ENCODE peak calls at places on chromosomes 12 and 14, in five cellular contexts. One of them, this sample, is unnamed.

GRCh38 chr14:77053046-77053841 is 24.7 kb upstream of the IRF2BPL start:
- DNase-seq in endothelial cell of umbilical vein: peak; percentile 81
- DNase-seq in sigmoid colon: peak; percentile 88
- DNase-seq in vagina: no peak
- DNase-seq in K562: peak; percentile 77
- DNase-seq in this sample: peak; percentile 73

GRCh38 chr14:44300911-44301310 is 206.2 kb downstream of the FSCB start:
- DNase-seq in endothelial cell of umbilical vein: no peak
- DNase-seq in sigmoid colon: no peak
- DNase-seq in vagina: no peak
- DNase-seq in K562: no peak
- DNase-seq in this sample: no peak

GRCh38 chr14:65958664-65959562 is 527.3 kb upstream of the CCDC196 start:
- DNase-seq in endothelial cell of umbilical vein: peak; percentile 35
- DNase-seq in sigmoid colon: no peak
- DNase-seq in vagina: no peak
- DNase-seq in K562: peak; percentile 25
- DNase-seq in this sample: no peak

GRCh38 chr12:117904051-117904450 is 64.7 kb downstream of the KSR2 start:
- DNase-seq in endothelial cell of umbilical vein: no peak
- DNase-seq in sigmoid colon: no peak
- DNase-seq in vagina: no peak
- DNase-seq in K562: no peak
- DNase-seq in this sample: no peak

GRCh38 chr14:69107407-69108003 is 45.4 kb downstream of the DCAF5 start:
- DNase-seq in endothelial cell of umbilical vein: peak; percentile 76
- DNase-seq in sigmoid colon: no peak
- DNase-seq in vagina: no peak
- DNase-seq in K562: peak; percentile 34
- DNase-seq in this sample: peak; percentile 33

GRCh38 chr14:74620497-74620921 is 8.5 kb upstream of the LTBP2 start:
- DNase-seq in endothelial cell of umbilical vein: peak; percentile 97
- DNase-seq in sigmoid colon: no peak
- DNase-seq in vagina: no peak
- DNase-seq in K562: peak; percentile 35
- DNase-seq in this sample: no peak

GRCh38 chr12:41846718-41847117 is 298.0 kb downstream of the GXYLT1 start:
- DNase-seq in endothelial cell of umbilical vein: no peak
- DNase-seq in sigmoid colon: no peak
- DNase-seq in vagina: no peak
- DNase-seq in K562: no peak
- DNase-seq in this sample: no peak

GRCh38 chr14:99573000-99573330 is 31.0 kb downstream of the CCDC85C start:
- DNase-seq in endothelial cell of umbilical vein: no peak
- DNase-seq in sigmoid colon: no peak
- DNase-seq in vagina: no peak
- DNase-seq in K562: no peak
- DNase-seq in this sample: no peak

GRCh38 chr12:103742349-103742784 is 98.7 kb downstream of the NT5DC3 start:
- DNase-seq in endothelial cell of umbilical vein: peak; percentile 35
- DNase-seq in sigmoid colon: no peak
- DNase-seq in vagina: no peak
- DNase-seq in K562: no peak
- DNase-seq in this sample: peak; percentile 59
- TF ChIP-seq POLR2AphosphoS5 in endothelial cell of umbilical vein: no peak
- TF ChIP-seq POLR2AphosphoS5 in sigmoid colon: peak; percentile 41
- TF ChIP-seq POLR2AphosphoS5 in vagina: no peak
- TF ChIP-seq POLR2AphosphoS5 in K562: no peak
- TF ChIP-seq POLR2AphosphoS5 in this sample: no peak

GRCh38 chr14:58881433-58881832 is 243.7 kb downstream of the DACT1 start:
- DNase-seq in endothelial cell of umbilical vein: no peak
- DNase-seq in sigmoid colon: no peak
- DNase-seq in vagina: no peak
- DNase-seq in K562: no peak
- DNase-seq in this sample: no peak
- TF ChIP-seq CTCF in endothelial cell of umbilical vein: no peak
- TF ChIP-seq CTCF in sigmoid colon: no peak
- TF ChIP-seq CTCF in vagina: no peak
- TF ChIP-seq CTCF in K562: no peak
- TF ChIP-seq CTCF in this sample: no peak

DNA sequence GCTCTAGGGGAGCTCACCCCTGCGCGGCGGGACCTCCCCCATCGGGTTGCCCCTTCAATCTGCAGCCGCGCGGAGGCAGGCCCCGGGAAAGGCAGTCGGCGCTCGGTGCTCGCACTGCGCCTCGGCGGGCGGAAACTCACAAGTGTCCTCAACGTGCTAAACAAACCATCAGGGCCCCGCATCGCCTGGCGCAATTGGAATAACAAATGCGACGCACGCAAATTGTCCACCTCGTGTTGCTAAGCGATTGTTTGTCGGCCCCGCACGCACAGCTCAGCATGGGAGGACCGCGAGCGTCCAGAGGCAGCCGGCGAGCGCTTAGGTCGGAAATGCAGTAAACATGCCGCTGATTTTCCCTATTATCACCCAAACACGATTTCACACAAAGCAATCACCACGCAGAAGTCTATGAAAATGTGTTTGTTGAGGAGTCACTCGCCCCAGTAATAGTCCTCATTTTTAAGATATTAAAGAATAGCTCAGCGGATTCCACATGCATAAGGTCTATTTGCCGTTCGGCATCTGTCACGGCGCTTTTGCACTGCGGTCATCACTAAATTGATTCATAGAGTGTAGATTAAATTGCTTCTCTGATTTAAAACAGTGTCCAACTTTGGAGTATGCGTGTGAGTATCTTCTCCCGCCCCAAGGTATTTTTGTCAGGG is 3.2 kb upstream of the GSC start:
- DNase-seq in endothelial cell of umbilical vein: no peak
- DNase-seq in sigmoid colon: no peak
- DNase-seq in vagina: no peak
- DNase-seq in K562: no peak
- DNase-seq in this sample: no peak
- H3K4me3 ChIP-seq in endothelial cell of umbilical vein: no peak overlapping the region
- H3K4me3 ChIP-seq in sigmoid colon: no peak overlapping the region
- H3K4me3 ChIP-seq in vagina: no peak overlapping the region
- H3K4me3 ChIP-seq in K562: no peak overlapping the region
- H3K4me3 ChIP-seq in this sample: no peak overlapping the region

GRCh38 chr12:93819048-93819491 is 141.9 kb downstream of the CRADD start:
- DNase-seq in endothelial cell of umbilical vein: no peak
- DNase-seq in sigmoid colon: peak; percentile 96
- DNase-seq in vagina: no peak
- DNase-seq in K562: no peak
- DNase-seq in this sample: peak; percentile 35
- TF ChIP-seq POLR2AphosphoS5 in endothelial cell of umbilical vein: no peak
- TF ChIP-seq POLR2AphosphoS5 in sigmoid colon: peak; percentile 88
- TF ChIP-seq POLR2AphosphoS5 in vagina: peak; percentile 30
- TF ChIP-seq POLR2AphosphoS5 in K562: no peak
- TF ChIP-seq POLR2AphosphoS5 in this sample: peak; percentile 51

GRCh38 chr14:34912182-34912581 is 37.0 kb upstream of the BAZ1A start:
- DNase-seq in endothelial cell of umbilical vein: no peak
- DNase-seq in sigmoid colon: no peak
- DNase-seq in vagina: no peak
- DNase-seq in K562: no peak
- DNase-seq in this sample: no peak
- TF ChIP-seq CTCF in endothelial cell of umbilical vein: no peak
- TF ChIP-seq CTCF in sigmoid colon: no peak
- TF ChIP-seq CTCF in vagina: no peak
- TF ChIP-seq CTCF in K562: peak; percentile 14
- TF ChIP-seq CTCF in this sample: no peak

GRCh38 chr14:79825046-79825521 is 386.2 kb downstream of the DIO2 start:
- DNase-seq in endothelial cell of umbilical vein: no peak
- DNase-seq in sigmoid colon: no peak
- DNase-seq in vagina: no peak
- DNase-seq in K562: no peak
- DNase-seq in this sample: no peak
- H3K4me3 ChIP-seq in endothelial cell of umbilical vein: no peak overlapping the region
- H3K4me3 ChIP-seq in sigmoid colon: no peak overlapping the region
- H3K4me3 ChIP-seq in vagina: no peak overlapping the region
- H3K4me3 ChIP-seq in K562: no peak overlapping the region
- H3K4me3 ChIP-seq in this sample: no peak overlapping the region

This sample was measured in transverse colon.